ENCODE peak calls at places on chromosomes 2 and 18, in five cellular contexts. E is CD8-positive, alpha-beta T cell; Z is NB4; D is adrenal gland; B is WERI-Rb-1. G is an unnamed sample.
A peak's percentile ranks its signal among the peaks of the same experiment; 100 is the strongest.

GRCh38 chr2:38097611-38098350 is 21.8 kb upstream of the CYP1B1 start:
- DNase-seq in E (no peak), B (no peak), D (no peak), Z (no peak), G (no peak)

GRCh38 chr2:161223139-161223732 is 63.0 kb downstream of the TANK start:
- DNase-seq in D (no peak), E (no peak), B (no peak), Z (peak; percentile 56), G (no peak)

GRCh38 chr2:19671907-19672306 is 229.9 kb downstream of the TTC32 start:
- DNase-seq in E (no peak), D (no peak), B (no peak), Z (no peak), G (no peak)

GRCh38 chr18:77108001-77108692 is 24.4 kb downstream of the MBP start:
- DNase-seq in D (peak; percentile 56), E (peak; percentile 49), Z (peak; percentile 35), B (peak; percentile 70), G (peak; percentile 72)

GRCh38 chr2:160649698-160650097 is 156.1 kb upstream of the RBMS1 start:
- DNase-seq in E (no peak), Z (no peak), B (no peak), D (no peak), G (no peak)

GRCh38 chr2:8849322-8849721 is 11.9 kb upstream of the KIDINS220 start:
- DNase-seq in B (no peak), Z (no peak), D (no peak), E (no peak), G (peak; percentile 12)

GRCh38 chr2:216799873-216800421 is 59.9 kb downstream of the TNP1 start:
- DNase-seq in B (no peak), Z (no peak), E (no peak), D (peak; percentile 71), G (no peak)

GRCh38 chr18:71398530-71398929 is 1109.7 kb downstream of the SOCS6 start:
- DNase-seq in B (peak; percentile 50), E (no peak), Z (peak; percentile 40), D (no peak), G (no peak)

GRCh38 chr2:188280811-188281222 is 10.9 kb upstream of the GULP1 start:
- DNase-seq in D (no peak), B (no peak), Z (no peak), E (no peak), G (no peak)

GRCh38 chr18:46152808-46153617 is 48.8 kb downstream of the HAUS1 start:
- DNase-seq in B (peak; percentile 70), D (no peak), Z (no peak), E (no peak), G (no peak)

GRCh38 chr18:74063023-74063422 is 84.6 kb downstream of the FBXO15 start:
- DNase-seq in Z (peak; percentile 32), B (no peak), D (no peak), E (no peak), G (no peak)

GRCh38 chr18:27959101-27959500 is 217.8 kb downstream of the CDH2 start:
- DNase-seq in D (no peak), B (no peak), Z (no peak), E (no peak), G (no peak)

GRCh38 chr2:42823744-42824453 is 31.5 kb upstream of the HAAO start:
- DNase-seq in B (no peak), Z (no peak), E (no peak), D (peak; percentile 12), G (no peak)

GRCh38 chr18:14971461-14972185 is 223.7 kb downstream of the ANKRD30B start:
- DNase-seq in B (no peak), D (no peak), E (no peak), Z (no peak), G (no peak)

GRCh38 chr2:137091704-137092103 is 326.4 kb downstream of the THSD7B start:
- DNase-seq in Z (peak; percentile 37), B (no peak), D (no peak), E (no peak), G (no peak)

GRCh38 chr2:237695201-237695780 is 67.9 kb downstream of the LRRFIP1 start:
- DNase-seq in B (no peak), Z (peak; percentile 90), D (no peak), E (peak; percentile 47), G (peak; percentile 95)

GRCh38 chr2:27582129-27582694 is 630 bp upstream of the ZNF512 start:
- DNase-seq in B (no peak), D (peak; percentile 21), E (no peak), Z (peak; percentile 33), G (no peak)

GRCh38 chr2:129910446-129911362 is 68.8 kb upstream of the RAB6C start:
- DNase-seq in D (peak; percentile 9), E (peak; percentile 35), B (no peak), Z (no peak), G (no peak)

DNA sequence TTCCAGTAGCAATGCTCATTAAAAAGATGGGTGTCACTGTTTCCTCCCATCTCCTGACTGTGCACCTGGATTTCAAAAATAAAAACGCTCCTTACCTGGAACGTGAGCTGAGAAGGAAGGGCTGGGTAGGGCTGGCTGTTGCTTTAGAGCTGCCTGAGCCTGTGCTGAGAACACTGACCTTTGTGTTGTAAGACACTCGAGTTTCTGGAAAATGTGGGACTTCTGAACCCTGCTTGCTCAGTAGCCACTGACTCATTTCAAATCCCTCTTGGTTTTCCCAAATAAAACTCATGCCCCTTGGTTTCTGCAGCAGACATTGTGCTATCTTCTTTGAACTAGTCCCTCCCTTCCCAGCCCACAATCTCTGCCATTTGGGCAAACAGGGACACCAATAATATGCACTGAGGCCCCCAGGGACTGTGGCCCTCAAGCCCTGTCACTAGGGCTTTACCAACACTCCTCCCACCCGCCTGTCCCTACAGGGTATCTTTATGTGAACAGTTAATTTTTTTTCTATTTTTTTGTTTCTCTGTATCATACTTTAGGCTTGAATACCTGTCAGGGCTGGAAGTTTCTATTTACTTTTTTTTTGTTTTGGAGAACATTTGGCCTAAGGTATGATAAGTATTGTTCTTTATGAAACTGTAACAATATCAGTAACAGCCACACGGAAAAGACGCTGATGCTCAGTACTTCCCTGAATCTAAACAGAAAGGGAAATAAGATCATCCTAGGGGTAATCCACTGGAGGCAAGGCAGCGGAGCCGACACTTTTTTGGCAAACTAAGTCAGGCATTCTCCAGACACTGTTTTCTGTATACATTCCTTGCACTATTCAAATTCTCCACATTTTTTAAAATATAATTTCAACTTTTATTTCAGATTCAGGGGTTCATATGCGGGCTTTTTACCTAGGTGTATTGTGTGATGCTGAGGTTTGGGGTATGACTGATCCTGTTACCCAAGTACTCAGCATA is 280.2 kb downstream of the STK39 start:
- DNase-seq in E (no peak), D (no peak), B (no peak), Z (no peak), G (no peak)
- H3K4me3 ChIP-seq in E (no peak overlapping the region), D (no peak overlapping the region), B (no peak overlapping the region), Z (no peak overlapping the region), G (no peak overlapping the region)

DNA sequence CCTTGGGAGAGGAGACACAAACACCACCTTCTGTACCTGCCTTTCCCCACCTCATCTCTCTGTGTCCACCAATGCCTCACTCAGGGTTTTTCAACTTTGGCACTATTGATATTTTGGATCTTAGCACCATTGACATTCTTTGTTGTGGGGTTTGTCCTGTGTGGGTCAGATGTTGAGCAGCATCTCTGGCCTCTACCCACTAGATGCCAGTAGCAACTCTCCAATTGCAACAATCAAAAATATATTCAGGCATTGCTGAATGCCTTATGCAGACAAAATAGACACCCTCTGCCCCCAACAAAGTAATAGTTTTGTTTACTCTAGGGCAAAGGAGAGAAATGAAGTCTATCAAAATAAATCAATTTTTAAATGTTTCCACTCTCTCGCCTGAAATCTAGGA is 1384.3 kb upstream of the NXPH2 start:
- DNase-seq in D (no peak), B (no peak), E (no peak), Z (no peak), G (no peak)
- TF ChIP-seq CTCF in D (no peak), B (no peak), E (no peak), Z (no peak), G (no peak)

GRCh38 chr2:241188386-241189092 is at the start of gene ANO7:
- DNase-seq in Z (no peak), B (no peak), E (no peak), D (no peak), G (no peak)
- H3K4me3 ChIP-seq in Z (no peak within 1 kb of the TSS), B (no peak within 1 kb of the TSS), E (no peak within 1 kb of the TSS), D (no peak within 1 kb of the TSS), G (no peak within 1 kb of the TSS)

DNA sequence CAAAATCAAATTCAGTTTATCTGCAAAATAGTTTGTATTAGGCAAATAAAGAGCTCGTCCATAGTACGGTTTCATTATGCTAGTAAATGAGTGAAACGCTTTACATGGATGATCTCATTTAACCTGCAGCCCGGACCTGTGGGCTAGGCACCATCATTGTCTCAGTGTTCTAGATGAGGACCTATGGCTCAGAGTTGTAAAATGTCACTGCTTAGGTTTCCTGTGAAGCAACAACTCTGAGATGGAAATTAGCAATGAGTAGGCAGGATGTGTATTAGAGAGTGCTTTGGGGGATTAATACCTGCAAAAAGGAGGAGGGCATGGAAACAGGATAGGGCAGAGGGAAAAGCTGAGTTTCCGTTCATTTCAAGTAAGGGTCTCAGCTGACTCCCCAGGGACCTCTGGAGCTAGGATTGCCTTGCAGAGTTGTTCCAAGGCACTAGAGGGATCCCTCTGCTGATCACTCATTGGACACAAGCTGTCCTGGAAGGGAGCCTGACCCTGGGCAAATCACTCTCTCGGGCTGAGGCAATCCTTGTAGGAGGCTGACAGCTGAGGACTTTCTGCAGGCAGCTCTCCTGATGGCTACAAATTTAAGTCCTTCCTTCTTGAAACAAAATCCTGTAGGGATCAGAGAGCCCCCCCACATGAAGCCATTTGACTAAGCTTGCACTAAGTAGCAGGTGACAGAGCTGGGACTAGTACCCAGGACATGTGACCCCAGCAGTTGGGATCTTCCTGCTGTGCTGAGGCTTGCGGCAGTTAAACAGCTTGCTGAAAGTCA is 58.8 kb upstream of the SIX2 start:
- DNase-seq in E (peak; percentile 23), D (no peak), B (peak; percentile 97), Z (no peak), G (no peak)
- TF ChIP-seq CTCF in E (no peak), D (no peak), B (peak; percentile 63), Z (no peak), G (no peak)

DNA sequence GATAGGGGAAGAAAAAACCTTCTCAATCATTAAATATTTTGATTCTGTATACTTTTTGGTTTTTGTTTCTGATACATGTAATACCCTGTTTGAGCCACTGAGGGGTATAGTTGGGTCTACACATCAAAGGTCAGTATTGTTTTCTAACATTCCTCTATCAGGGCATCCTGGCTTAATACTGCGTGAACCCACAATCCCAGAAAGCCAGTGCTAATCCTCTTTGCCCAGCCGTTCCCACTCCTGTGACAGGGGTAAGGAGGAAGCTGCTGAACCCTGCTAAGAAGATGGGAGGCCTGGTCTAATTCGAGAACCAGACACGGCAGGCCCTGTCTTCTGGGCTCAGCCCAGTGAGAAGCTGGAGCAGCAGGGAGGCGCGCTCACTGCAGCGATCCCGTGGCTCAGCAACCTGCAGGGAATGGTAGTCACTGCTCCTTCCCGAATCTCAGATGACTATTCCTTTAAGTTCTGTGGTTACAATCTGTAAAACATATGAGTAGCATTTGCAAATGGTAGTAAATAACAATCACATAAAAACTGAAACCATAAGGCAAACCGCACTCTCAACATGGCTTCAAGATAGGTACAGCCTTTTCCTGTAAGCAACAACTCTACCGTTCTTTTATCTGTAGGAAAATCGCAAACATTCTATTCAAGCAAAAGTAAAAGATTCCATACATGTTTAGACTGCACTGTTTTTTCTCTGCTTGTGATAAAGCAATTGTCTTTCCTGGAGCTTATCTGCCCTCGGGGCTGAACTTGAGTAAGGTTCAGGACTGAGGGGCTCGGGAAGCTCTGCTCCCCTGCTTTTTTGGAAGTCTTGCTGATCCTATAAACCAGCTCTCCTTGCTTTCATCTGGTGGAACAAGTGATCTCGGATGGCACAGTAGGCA is 87.0 kb downstream of the EPB41L3 start:
- DNase-seq in B (peak; percentile 93), Z (no peak), D (no peak), E (peak; percentile 66), G (no peak)
- H3K4me3 ChIP-seq in B (peak overlapping the region; percentile 20), Z (no peak overlapping the region), D (no peak overlapping the region), E (peak overlapping the region; percentile 20), G (peak overlapping the region; percentile 31)